ENCODE peak calls at places on chromosomes 6 and 20, in four cellular contexts. L, V, R and X are unnamed samples.

GRCh38 chr20:32968833-32969241 is 35.4 kb downstream of the SUN5 start:
- DNase-seq in L (no peak), R (no peak), V (peak; percentile 26), X (peak; percentile 27)

GRCh38 chr6:27672113-27672799 is 199.4 kb upstream of the ZNF184 start:
- DNase-seq in L (peak; percentile 76), R (peak; percentile 83), V (no peak), X (no peak)

GRCh38 chr20:57429579-57430202 is 38.5 kb downstream of the RBM38 start:
- DNase-seq in R (no peak), V (no peak), L (no peak), X (no peak)

GRCh38 chr6:162123797-162124196 is 603.8 kb downstream of the PRKN start:
- DNase-seq in V (no peak), R (no peak), L (no peak), X (no peak)

GRCh38 chr20:19945732-19946670 is 71.2 kb upstream of the NAA20 start:
- DNase-seq in R (no peak), L (no peak), V (no peak), X (no peak)

GRCh38 chr20:61322151-61322860 is 70.2 kb downstream of the CDH4 start:
- DNase-seq in L (no peak), R (no peak), V (no peak), X (no peak)

GRCh38 chr6:5287205-5287965 is 26.1 kb downstream of the FARS2 start:
- DNase-seq in V (no peak), L (no peak), R (peak; percentile 14), X (no peak)

GRCh38 chr6:145502417-145502816 is 232.9 kb downstream of the EPM2A start:
- DNase-seq in L (no peak), R (no peak), V (no peak), X (no peak)

GRCh38 chr20:44326391-44327159 is 10.3 kb upstream of the R3HDML start:
- DNase-seq in L (no peak), V (no peak), R (no peak), X (peak; percentile 11)

GRCh38 chr6:149035806-149036205 is 281.7 kb upstream of the TAB2 start:
- DNase-seq in L (no peak), V (no peak), R (no peak), X (no peak)

GRCh38 chr20:31595654-31596411 is 9.3 kb upstream of the ID1 start:
- DNase-seq in L (no peak), V (no peak), R (peak; percentile 60), X (no peak)

GRCh38 chr6:104859225-104860146 is at the start of gene HACE1:
- DNase-seq in R (peak; percentile 83), L (peak; percentile 86), V (peak; percentile 93), X (peak; percentile 91)

GRCh38 chr20:9407805-9408421 is 106.5 kb upstream of the LAMP5 start:
- DNase-seq in L (peak; percentile 68), R (peak; percentile 57), V (peak; percentile 70), X (peak; percentile 35)

GRCh38 chr6:109318328-109318876 is 63.9 kb downstream of the CD164 start:
- DNase-seq in V (peak; percentile 33), L (no peak), R (no peak), X (no peak)

GRCh38 chr6:81995548-81996289 is 243.2 kb upstream of the TENT5A start:
- DNase-seq in R (no peak), L (no peak), V (no peak), X (no peak)

GRCh38 chr6:3137057-3137777 is 18.7 kb downstream of the BPHL start:
- DNase-seq in R (no peak), V (no peak), L (no peak), X (no peak)

GRCh38 chr6:139336488-139336887 is 38.0 kb downstream of the CITED2 start:
- DNase-seq in V (no peak), L (no peak), R (no peak), X (no peak)

GRCh38 chr6:135731116-135731515 is 120.4 kb upstream of the PDE7B start:
- DNase-seq in V (no peak), L (no peak), R (no peak), X (no peak)

GRCh38 chr6:4809999-4810918 is 34.1 kb downstream of the CDYL start:
- DNase-seq in R (no peak), V (no peak), L (no peak), X (no peak)

GRCh38 chr20:51757226-51757625 is 11.0 kb downstream of the ATP9A start:
- DNase-seq in R (no peak), V (no peak), L (no peak), X (no peak)

GRCh38 chr20:51756653-51757052 is 11.5 kb downstream of the ATP9A start:
- DNase-seq in V (no peak), R (no peak), L (no peak), X (no peak)

GRCh38 chr20:51760905-51761544 is 7.2 kb downstream of the ATP9A start:
- DNase-seq in L (no peak), V (no peak), R (no peak), X (no peak)

GRCh38 chr20:51758978-51759544 is 9.1 kb downstream of the ATP9A start:
- DNase-seq in L (no peak), R (no peak), V (no peak), X (no peak)

DNA sequence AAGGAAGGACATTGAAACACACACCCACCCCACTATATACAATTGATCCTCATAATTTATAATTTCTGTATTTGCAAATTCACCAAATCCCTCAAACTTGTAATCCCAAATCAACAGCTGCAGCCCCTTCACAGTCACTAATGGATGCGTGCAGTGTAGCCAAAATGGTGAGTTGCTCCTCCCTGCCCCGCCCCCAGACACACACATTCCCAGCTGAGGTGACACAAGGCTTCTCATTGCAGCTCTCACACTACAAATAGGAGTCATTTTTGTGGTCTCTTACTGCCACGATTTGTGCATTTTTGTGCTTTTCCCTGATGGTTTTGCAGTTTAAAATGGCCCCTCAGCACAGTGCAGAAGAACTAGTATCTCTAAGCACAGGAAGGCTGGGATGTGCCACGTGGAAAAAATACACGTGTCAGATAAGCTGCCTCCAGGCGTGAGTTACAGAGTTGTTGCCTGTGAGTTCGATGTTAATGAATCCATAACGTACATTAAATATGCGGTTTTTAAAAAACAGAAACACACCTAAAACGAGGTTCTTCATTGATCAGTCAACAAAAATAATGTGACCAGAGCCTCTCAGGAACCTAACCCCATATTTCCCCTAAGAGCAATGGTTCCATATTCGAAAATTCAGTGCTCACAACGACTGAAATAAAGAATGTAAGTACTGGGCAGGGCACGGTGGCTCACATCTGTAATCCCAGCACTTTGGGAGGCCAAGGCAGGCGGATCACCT is 8.2 kb downstream of the ATP9A start:
- DNase-seq in R (no peak), V (no peak), L (no peak), X (no peak)
- H3K4me1 ChIP-seq in R (peaks cover 9% of the 10 kb centered on the region), V (no peaks in the 10 kb centered on the region), L (no peaks in the 10 kb centered on the region), X (no peaks in the 10 kb centered on the region)

DNA sequence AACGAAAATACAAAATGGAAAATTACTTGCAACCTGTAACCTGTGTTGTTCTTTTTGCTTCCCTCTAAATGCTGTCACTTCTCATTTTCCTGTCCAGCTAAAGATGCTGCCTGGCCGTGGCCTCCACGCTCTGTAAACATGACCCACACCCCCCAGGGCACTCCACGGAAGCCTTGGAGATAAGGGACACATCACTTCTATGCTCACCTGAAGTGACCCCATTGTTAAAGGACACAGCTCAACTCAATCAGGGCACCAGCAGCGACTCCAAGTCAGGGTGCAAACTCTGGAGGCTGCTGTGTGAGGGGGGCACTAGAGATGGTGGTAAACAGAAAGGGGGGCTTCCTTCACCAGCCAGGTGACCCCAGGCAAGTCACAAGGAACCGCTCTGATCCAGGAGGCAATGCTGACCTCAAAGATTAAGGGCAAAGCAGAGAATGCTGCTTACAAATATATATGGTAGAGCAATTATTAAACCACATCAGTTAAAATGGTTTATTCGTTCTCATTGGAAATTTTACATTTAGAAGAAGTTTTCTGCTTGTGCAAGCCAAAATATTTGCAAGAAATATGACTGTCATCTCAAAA is 13.2 kb downstream of the DIDO1 start:
- DNase-seq in R (no peak), L (no peak), V (no peak), X (no peak)
- H3K36me3 ChIP-seq in R (peaks cover 26% of the 10 kb centered on the region), L (peaks cover 63% of the 10 kb centered on the region), V (peaks cover 65% of the 10 kb centered on the region), X (peaks cover 36% of the 10 kb centered on the region)

GRCh38 chr6:28777147-28777461 is 146.7 kb downstream of the TRIM27 start:
- DNase-seq in V (no peak), L (no peak), R (no peak), X (no peak)

GRCh38 chr6:28785962-28786679 is 137.7 kb downstream of the TRIM27 start:
- DNase-seq in V (no peak), L (no peak), R (no peak), X (no peak)

GRCh38 chr6:28776269-28777146 is 147.3 kb downstream of the TRIM27 start:
- DNase-seq in R (no peak), L (no peak), V (no peak), X (no peak)

GRCh38 chr6:28782113-28782673 is 141.6 kb downstream of the TRIM27 start:
- DNase-seq in V (no peak), L (no peak), R (no peak), X (no peak)
- H3K27me3 ChIP-seq in V (peaks cover 18% of the 10 kb centered on the region), L (peaks cover 96% of the 10 kb centered on the region), R (peaks cover 18% of the 10 kb centered on the region), X (peaks cover 60% of the 10 kb centered on the region)

DNA sequence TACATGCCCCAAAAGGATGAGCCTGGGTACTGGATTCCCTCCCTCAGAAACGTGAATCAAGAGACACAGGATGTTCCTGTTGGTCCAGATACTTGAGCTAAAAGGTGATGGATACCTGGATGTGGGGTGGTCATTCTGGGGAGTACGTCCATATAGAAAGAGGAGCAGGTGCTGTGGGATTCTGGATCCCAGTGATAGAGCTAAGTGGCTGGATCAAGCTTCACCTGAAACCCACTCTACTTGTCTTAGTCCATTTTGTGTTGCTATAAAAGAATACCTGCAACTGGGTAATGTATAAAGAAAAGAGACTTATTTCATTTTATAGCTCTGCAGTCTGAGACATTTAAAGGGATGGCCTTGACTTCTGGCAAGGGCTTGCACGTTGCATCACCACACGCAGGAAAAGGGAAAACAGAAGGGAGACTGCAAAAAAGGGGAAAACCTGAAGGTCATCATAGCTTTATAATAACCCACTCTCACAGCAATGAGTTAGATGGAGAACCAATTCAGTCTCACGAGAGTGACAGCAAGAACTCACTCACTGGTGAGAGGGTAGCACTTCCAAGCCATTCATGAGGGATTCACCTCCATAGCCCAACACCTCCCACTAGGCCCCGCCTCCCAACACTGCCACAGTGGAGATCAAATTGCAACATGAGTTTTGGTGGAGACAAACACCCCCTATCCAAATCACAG is 31.2 kb downstream of the RIPOR3 start:
- DNase-seq in R (no peak), V (no peak), L (no peak), X (no peak)
- H3K4me1 ChIP-seq in R (peaks cover 69% of the 10 kb centered on the region), V (no peaks in the 10 kb centered on the region), L (peaks cover 6% of the 10 kb centered on the region), X (no peaks in the 10 kb centered on the region)

GRCh38 chr6:45072673-45073072 is 255.5 kb upstream of the RUNX2 start:
- DNase-seq in V (no peak), R (no peak), L (no peak), X (no peak)
- H3K36me3 ChIP-seq in V (no peaks in the 10 kb centered on the region), R (no peaks in the 10 kb centered on the region), L (no peaks in the 10 kb centered on the region), X (no peaks in the 10 kb centered on the region)

DNA sequence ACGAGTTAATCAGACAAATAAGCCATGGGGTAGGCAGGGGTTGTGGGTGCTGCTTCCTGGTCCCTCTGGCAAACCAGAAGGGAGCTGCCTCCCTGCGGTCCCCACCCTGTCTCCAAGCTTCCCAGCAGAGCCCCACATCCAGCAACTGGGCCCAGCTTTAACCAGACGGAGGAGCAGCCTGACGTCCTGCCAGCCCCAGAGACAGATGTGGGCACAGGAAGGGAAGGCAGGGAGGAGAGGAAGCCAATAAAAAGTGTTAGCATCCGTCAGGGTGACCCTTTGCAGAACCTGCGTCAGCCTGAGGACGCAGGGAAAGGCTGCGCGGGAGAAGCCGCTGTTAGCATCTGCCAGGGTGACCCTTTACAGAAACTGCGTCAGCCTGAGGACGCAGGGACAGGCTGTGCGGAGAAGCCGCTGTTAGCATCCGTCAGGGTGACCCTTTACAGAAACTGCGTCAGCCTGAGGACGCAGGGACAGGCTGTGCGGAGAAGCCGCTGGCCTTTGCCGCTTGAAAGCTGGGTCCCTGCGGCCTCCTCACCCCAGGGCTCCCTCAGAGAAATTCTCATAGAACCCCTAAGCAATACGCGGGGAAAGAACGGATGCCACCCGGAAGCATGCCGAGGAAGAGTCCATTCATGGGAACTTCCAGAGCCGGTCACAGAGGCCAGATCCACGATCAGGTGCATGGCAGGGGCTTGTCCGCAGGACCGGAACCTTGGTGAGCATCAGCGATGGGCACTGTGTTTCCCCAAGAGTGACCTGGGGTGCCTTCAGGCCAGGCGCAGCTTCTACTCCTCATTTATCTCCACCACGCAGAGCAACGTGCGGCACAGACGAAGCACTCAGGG is 15.9 kb downstream of the DLL1 start:
- DNase-seq in L (no peak), V (no peak), R (no peak), X (no peak)
- H3K27me3 ChIP-seq in L (peaks cover 14% of the 10 kb centered on the region), V (no peaks in the 10 kb centered on the region), R (peaks cover 81% of the 10 kb centered on the region), X (no peaks in the 10 kb centered on the region)